ENCODE peak calls at places on chromosome 18, in seven cellular contexts. One of them, this sample, is unnamed.

GRCh38 chr18:31143025-31143424 is 19.6 kb downstream of the DSC1 start:
- DNase-seq in IMR-90: no peak
- DNase-seq in cardiac muscle cell: no peak
- DNase-seq in astrocyte: no peak
- DNase-seq in AG04450: no peak
- DNase-seq in heart right ventricle: no peak
- DNase-seq in heart left ventricle: no peak
- DNase-seq in this sample: no peak

GRCh38 chr18:581106-581505 is 926 bp downstream of the CETN1 start:
- DNase-seq in heart left ventricle: no peak
- DNase-seq in IMR-90: no peak
- DNase-seq in heart right ventricle: no peak
- DNase-seq in astrocyte: no peak
- DNase-seq in cardiac muscle cell: no peak
- DNase-seq in AG04450: no peak
- DNase-seq in this sample: no peak

GRCh38 chr18:59344990-59345389 is 14.1 kb downstream of the LMAN1 start:
- DNase-seq in AG04450: no peak
- DNase-seq in cardiac muscle cell: no peak
- DNase-seq in IMR-90: no peak
- DNase-seq in heart left ventricle: no peak
- DNase-seq in astrocyte: no peak
- DNase-seq in heart right ventricle: no peak
- DNase-seq in this sample: no peak

GRCh38 chr18:68520406-68521075 is 194.4 kb downstream of the TMX3 start:
- DNase-seq in AG04450: peak
- DNase-seq in cardiac muscle cell: peak
- DNase-seq in heart right ventricle: no peak
- DNase-seq in heart left ventricle: no peak
- DNase-seq in astrocyte: peak
- DNase-seq in IMR-90: peak
- DNase-seq in this sample: no peak

GRCh38 chr18:26332991-26333390 is 106.7 kb downstream of the TAF4B start:
- DNase-seq in IMR-90: no peak
- DNase-seq in AG04450: no peak
- DNase-seq in astrocyte: no peak
- DNase-seq in heart right ventricle: no peak
- DNase-seq in cardiac muscle cell: no peak
- DNase-seq in heart left ventricle: no peak
- DNase-seq in this sample: no peak

GRCh38 chr18:63439334-63439733 is 17.1 kb upstream of the VPS4B start:
- DNase-seq in AG04450: peak
- DNase-seq in heart left ventricle: peak
- DNase-seq in cardiac muscle cell: peak
- DNase-seq in heart right ventricle: peak
- DNase-seq in astrocyte: peak
- DNase-seq in IMR-90: peak
- DNase-seq in this sample: no peak

GRCh38 chr18:7139409-7139808 is 21.8 kb upstream of the LAMA1 start:
- DNase-seq in AG04450: no peak
- DNase-seq in IMR-90: no peak
- DNase-seq in heart left ventricle: no peak
- DNase-seq in cardiac muscle cell: no peak
- DNase-seq in heart right ventricle: no peak
- DNase-seq in astrocyte: no peak
- DNase-seq in this sample: no peak

GRCh38 chr18:73043231-73044000 is 175.6 kb upstream of the NETO1 start:
- DNase-seq in heart left ventricle: no peak
- DNase-seq in cardiac muscle cell: no peak
- DNase-seq in astrocyte: no peak
- DNase-seq in heart right ventricle: no peak
- DNase-seq in IMR-90: no peak
- DNase-seq in AG04450: no peak
- DNase-seq in this sample: no peak

GRCh38 chr18:44568343-44568742 is 112.3 kb upstream of the SETBP1 start:
- DNase-seq in astrocyte: no peak
- DNase-seq in AG04450: no peak
- DNase-seq in cardiac muscle cell: no peak
- DNase-seq in heart left ventricle: no peak
- DNase-seq in heart right ventricle: no peak
- DNase-seq in IMR-90: no peak
- DNase-seq in this sample: no peak

GRCh38 chr18:49562481-49563129 is 748 bp downstream of the LIPG start:
- DNase-seq in AG04450: no peak
- DNase-seq in cardiac muscle cell: peak
- DNase-seq in IMR-90: no peak
- DNase-seq in astrocyte: no peak
- DNase-seq in heart left ventricle: no peak
- DNase-seq in heart right ventricle: no peak
- DNase-seq in this sample: no peak

GRCh38 chr18:26436176-26437031 is 111.9 kb downstream of the KCTD1 start:
- DNase-seq in heart right ventricle: no peak
- DNase-seq in heart left ventricle: no peak
- DNase-seq in astrocyte: peak
- DNase-seq in cardiac muscle cell: peak
- DNase-seq in IMR-90: peak
- DNase-seq in AG04450: peak
- DNase-seq in this sample: no peak

GRCh38 chr18:27645929-27646328 is 460.8 kb upstream of the CHST9 start:
- DNase-seq in heart right ventricle: no peak
- DNase-seq in AG04450: no peak
- DNase-seq in cardiac muscle cell: peak
- DNase-seq in IMR-90: no peak
- DNase-seq in heart left ventricle: no peak
- DNase-seq in astrocyte: peak
- DNase-seq in this sample: no peak

GRCh38 chr18:48859311-48860275 is 91.2 kb downstream of the SMAD7 start:
- DNase-seq in heart left ventricle: no peak
- DNase-seq in cardiac muscle cell: no peak
- DNase-seq in astrocyte: no peak
- DNase-seq in AG04450: no peak
- DNase-seq in IMR-90: no peak
- DNase-seq in heart right ventricle: no peak
- DNase-seq in this sample: peak

GRCh38 chr18:73461038-73461779 is 593.4 kb upstream of the NETO1 start:
- DNase-seq in AG04450: no peak
- DNase-seq in IMR-90: peak
- DNase-seq in heart right ventricle: no peak
- DNase-seq in heart left ventricle: no peak
- DNase-seq in cardiac muscle cell: no peak
- DNase-seq in astrocyte: no peak
- DNase-seq in this sample: no peak

GRCh38 chr18:46422552-46423055 is 234.4 kb downstream of the LOXHD1 start:
- DNase-seq in heart right ventricle: no peak
- DNase-seq in AG04450: no peak
- DNase-seq in astrocyte: no peak
- DNase-seq in heart left ventricle: peak
- DNase-seq in IMR-90: no peak
- DNase-seq in cardiac muscle cell: peak
- DNase-seq in this sample: no peak
- H3K27ac ChIP-seq in heart right ventricle: no peak
- H3K27ac ChIP-seq in AG04450: no peak
- H3K27ac ChIP-seq in astrocyte: no peak
- H3K27ac ChIP-seq in heart left ventricle: no peak
- H3K27ac ChIP-seq in IMR-90: no peak
- H3K27ac ChIP-seq in cardiac muscle cell: no peak
- H3K27ac ChIP-seq in this sample: no peak

GRCh38 chr18:23311346-23312103 is 141.6 kb upstream of the RIOK3 start:
- DNase-seq in astrocyte: peak
- DNase-seq in IMR-90: peak
- DNase-seq in heart left ventricle: peak
- DNase-seq in AG04450: peak
- DNase-seq in cardiac muscle cell: peak
- DNase-seq in heart right ventricle: peak
- DNase-seq in this sample: no peak

GRCh38 chr18:23302514-23302851 is 150.6 kb upstream of the RIOK3 start:
- DNase-seq in IMR-90: no peak
- DNase-seq in astrocyte: no peak
- DNase-seq in AG04450: no peak
- DNase-seq in cardiac muscle cell: no peak
- DNase-seq in heart right ventricle: no peak
- DNase-seq in heart left ventricle: no peak
- DNase-seq in this sample: no peak

GRCh38 chr18:23306842-23307241 is 146.2 kb upstream of the RIOK3 start:
- DNase-seq in heart left ventricle: no peak
- DNase-seq in heart right ventricle: no peak
- DNase-seq in astrocyte: no peak
- DNase-seq in AG04450: no peak
- DNase-seq in cardiac muscle cell: no peak
- DNase-seq in IMR-90: no peak
- DNase-seq in this sample: no peak

GRCh38 chr18:23302852-23303527 is 150.1 kb upstream of the RIOK3 start:
- DNase-seq in heart left ventricle: no peak
- DNase-seq in cardiac muscle cell: peak
- DNase-seq in IMR-90: peak
- DNase-seq in AG04450: no peak
- DNase-seq in astrocyte: peak
- DNase-seq in heart right ventricle: no peak
- DNase-seq in this sample: no peak

DNA sequence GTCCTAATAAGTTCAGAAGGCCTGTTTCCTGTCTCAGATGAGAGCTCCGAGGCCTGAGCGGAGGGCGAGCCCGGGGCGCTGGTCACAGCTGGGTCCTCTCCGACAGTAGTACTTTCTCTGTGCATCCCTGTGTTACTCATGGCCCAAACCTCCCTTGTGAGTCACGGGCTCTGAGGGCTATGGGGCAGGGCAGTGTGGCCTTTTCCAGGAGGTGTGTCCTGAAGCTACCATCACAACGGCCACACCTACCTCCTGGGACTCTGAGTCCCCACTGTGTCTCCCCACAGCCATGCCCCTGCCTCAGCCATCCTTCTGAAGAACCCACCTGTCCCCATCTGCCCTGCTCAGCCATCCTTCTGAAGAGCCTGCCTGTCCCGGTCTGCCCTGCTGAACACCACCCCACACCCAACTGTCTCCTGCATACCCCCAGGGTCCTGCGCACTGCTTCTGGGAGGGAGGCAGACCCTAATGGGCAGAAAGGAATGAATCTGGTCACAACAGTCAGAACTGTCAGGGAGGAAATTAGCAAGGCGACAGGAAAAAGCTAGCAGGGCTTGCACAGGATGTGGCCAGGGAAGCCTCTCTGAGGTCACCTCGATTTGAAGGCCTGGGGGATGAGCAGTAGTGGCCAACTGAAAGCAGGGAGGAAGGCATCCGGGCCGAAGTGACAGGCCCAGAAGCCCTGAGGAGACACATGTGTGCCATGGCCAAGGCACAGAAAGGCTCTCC is 145.4 kb upstream of the RIOK3 start:
- DNase-seq in heart right ventricle: no peak
- DNase-seq in AG04450: no peak
- DNase-seq in IMR-90: peak
- DNase-seq in heart left ventricle: no peak
- DNase-seq in astrocyte: peak
- DNase-seq in cardiac muscle cell: peak
- DNase-seq in this sample: no peak
- H3K27ac ChIP-seq in heart right ventricle: no peak
- H3K27ac ChIP-seq in AG04450: no peak
- H3K27ac ChIP-seq in IMR-90: no peak
- H3K27ac ChIP-seq in heart left ventricle: no peak
- H3K27ac ChIP-seq in astrocyte: peak
- H3K27ac ChIP-seq in cardiac muscle cell: no peak
- H3K27ac ChIP-seq in this sample: no peak

GRCh38 chr18:54956506-54956905 is 2.8 kb downstream of the CCDC68 start:
- DNase-seq in AG04450: no peak
- DNase-seq in heart left ventricle: no peak
- DNase-seq in IMR-90: no peak
- DNase-seq in astrocyte: no peak
- DNase-seq in heart right ventricle: no peak
- DNase-seq in cardiac muscle cell: no peak
- DNase-seq in this sample: no peak

GRCh38 chr18:54958711-54959625 is at the start of gene CCDC68:
- DNase-seq in heart left ventricle: peak
- DNase-seq in cardiac muscle cell: peak
- DNase-seq in IMR-90: no peak
- DNase-seq in heart right ventricle: peak
- DNase-seq in AG04450: no peak
- DNase-seq in astrocyte: no peak
- DNase-seq in this sample: no peak

GRCh38 chr18:54957987-54958386 is 1.3 kb downstream of the CCDC68 start:
- DNase-seq in astrocyte: no peak
- DNase-seq in heart right ventricle: no peak
- DNase-seq in cardiac muscle cell: peak
- DNase-seq in heart left ventricle: no peak
- DNase-seq in AG04450: no peak
- DNase-seq in IMR-90: peak
- DNase-seq in this sample: no peak

GRCh38 chr18:54960197-54960596 is 936 bp upstream of the CCDC68 start:
- DNase-seq in IMR-90: no peak
- DNase-seq in heart right ventricle: no peak
- DNase-seq in astrocyte: no peak
- DNase-seq in heart left ventricle: no peak
- DNase-seq in AG04450: no peak
- DNase-seq in cardiac muscle cell: no peak
- DNase-seq in this sample: no peak

GRCh38 chr18:54957295-54957694 is 2.0 kb downstream of the CCDC68 start:
- DNase-seq in astrocyte: no peak
- DNase-seq in AG04450: no peak
- DNase-seq in heart right ventricle: no peak
- DNase-seq in IMR-90: no peak
- DNase-seq in heart left ventricle: no peak
- DNase-seq in cardiac muscle cell: no peak
- DNase-seq in this sample: no peak
- H3K27ac ChIP-seq in astrocyte: no peak
- H3K27ac ChIP-seq in AG04450: no peak
- H3K27ac ChIP-seq in heart right ventricle: no peak
- H3K27ac ChIP-seq in IMR-90: peak
- H3K27ac ChIP-seq in heart left ventricle: peak
- H3K27ac ChIP-seq in cardiac muscle cell: no peak
- H3K27ac ChIP-seq in this sample: no peak

DNA sequence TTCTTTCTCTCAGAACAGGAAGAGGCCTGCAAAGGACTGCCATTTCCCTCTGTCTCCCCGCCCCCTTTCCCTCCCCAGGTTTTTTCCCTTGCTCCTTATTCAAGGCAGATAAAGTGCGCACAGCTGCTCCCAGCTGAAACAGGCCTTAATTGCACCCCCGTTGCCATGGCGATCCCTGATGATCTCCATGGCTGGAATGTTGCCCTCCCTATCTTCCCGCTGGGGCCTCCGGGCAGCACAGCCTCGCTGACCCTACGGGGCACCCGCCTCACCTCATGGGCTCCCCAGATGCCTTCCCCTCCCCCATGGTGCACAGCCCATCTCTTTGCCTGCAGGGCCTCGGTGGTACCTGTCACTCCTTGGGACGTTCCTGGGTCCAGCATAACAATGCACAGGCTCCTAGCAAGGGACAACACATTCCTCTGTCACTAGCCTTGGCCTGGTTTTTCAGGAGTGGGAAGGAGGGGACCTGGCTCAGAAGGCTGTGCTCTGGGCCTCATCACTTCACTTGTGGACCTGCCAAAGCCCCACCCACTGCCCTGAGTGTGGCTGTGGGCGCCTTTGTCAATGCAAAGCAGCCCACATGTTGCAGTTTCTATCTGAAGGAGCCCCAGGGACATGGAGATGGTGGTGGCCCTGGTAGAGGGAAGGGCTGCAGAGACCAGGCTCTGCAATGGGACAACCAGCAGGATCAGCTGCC is 115.0 kb downstream of the CELF4 start:
- DNase-seq in heart right ventricle: peak
- DNase-seq in cardiac muscle cell: peak
- DNase-seq in AG04450: no peak
- DNase-seq in astrocyte: no peak
- DNase-seq in IMR-90: peak
- DNase-seq in heart left ventricle: peak
- DNase-seq in this sample: no peak
- H3K27ac ChIP-seq in heart right ventricle: no peak
- H3K27ac ChIP-seq in cardiac muscle cell: peak
- H3K27ac ChIP-seq in AG04450: no peak
- H3K27ac ChIP-seq in astrocyte: no peak
- H3K27ac ChIP-seq in IMR-90: no peak
- H3K27ac ChIP-seq in heart left ventricle: no peak
- H3K27ac ChIP-seq in this sample: no peak

This sample was measured in dorsolateral prefrontal cortex.